ENCODE peak calls at places on chromosomes 13 and 19, in five cellular contexts. V is dorsolateral prefrontal cortex, I is IMR-90, D is choroid plexus epithelial cell, B is mucosa of descending colon. Y is an unnamed sample.

GRCh38 chr19:42155796-42156195 is 23.6 kb upstream of the POU2F2 start:
- DNase-seq in V (no peak), I (no peak), D (no peak), B (no peak), Y (no peak)

GRCh38 chr19:48940902-48941301 is 7.4 kb downstream of the DHDH start:
- DNase-seq in V (no peak), I (no peak), D (no peak), B (no peak), Y (no peak)

GRCh38 chr13:98576963-98577822 is at the start of gene STK24:
- DNase-seq in V (peak; percentile 81), I (peak; percentile 74), D (peak; percentile 85), B (peak; percentile 77), Y (peak; percentile 74)

GRCh38 chr13:41842029-41842428 is 118.9 kb downstream of the VWA8 start:
- DNase-seq in V (no peak), I (peak; percentile 38), D (peak; percentile 82), B (no peak), Y (no peak)

GRCh38 chr19:51751655-51752054 is at the start of gene FPR1:
- DNase-seq in V (no peak), I (no peak), D (peak; percentile 91), B (peak; percentile 13), Y (peak; percentile 88)

GRCh38 chr13:78608705-78609463 is 5.5 kb upstream of the POU4F1 start:
- DNase-seq in V (no peak), I (no peak), D (no peak), B (peak; percentile 19), Y (no peak)

GRCh38 chr13:98839826-98840769 is 87.6 kb upstream of the SLC15A1 start:
- DNase-seq in V (peak; percentile 76), I (peak; percentile 47), D (peak; percentile 74), B (peak; percentile 65), Y (peak; percentile 58)

GRCh38 chr19:14786421-14786851 is 8.1 kb upstream of the ADGRE2 start:
- DNase-seq in V (peak; percentile 52), I (no peak), D (peak; percentile 33), B (no peak), Y (no peak)

GRCh38 chr13:113997845-113998751 is 24.2 kb upstream of the C13orf46 start:
- DNase-seq in V (no peak), I (peak; percentile 79), D (peak; percentile 61), B (peak; percentile 34), Y (peak; percentile 92)

GRCh38 chr19:7932276-7932929 is 6.5 kb upstream of the CTXN1 start:
- DNase-seq in V (no peak), I (no peak), D (no peak), B (no peak), Y (no peak)

GRCh38 chr13:43785166-43785680 is 1.5 kb downstream of the ENOX1 start:
- DNase-seq in V (no peak), I (peak; percentile 2), D (no peak), B (no peak), Y (no peak)

GRCh38 chr19:5686647-5687359 is 3.3 kb upstream of the RPL36 start:
- DNase-seq in V (peak; percentile 92), I (peak; percentile 83), D (peak; percentile 93), B (peak; percentile 100), Y (peak; percentile 90)

GRCh38 chr19:5683177-5683886 is 2.5 kb downstream of the HSD11B1L start:
- DNase-seq in V (no peak), I (no peak), D (no peak), B (no peak), Y (peak; percentile 51)

GRCh38 chr19:5686326-5686646 is 3.8 kb upstream of the RPL36 start:
- DNase-seq in V (no peak), I (no peak), D (no peak), B (no peak), Y (no peak)

GRCh38 chr19:5682293-5682592 is 1.4 kb downstream of the HSD11B1L start:
- DNase-seq in V (no peak), I (no peak), D (no peak), B (no peak), Y (no peak)

DNA sequence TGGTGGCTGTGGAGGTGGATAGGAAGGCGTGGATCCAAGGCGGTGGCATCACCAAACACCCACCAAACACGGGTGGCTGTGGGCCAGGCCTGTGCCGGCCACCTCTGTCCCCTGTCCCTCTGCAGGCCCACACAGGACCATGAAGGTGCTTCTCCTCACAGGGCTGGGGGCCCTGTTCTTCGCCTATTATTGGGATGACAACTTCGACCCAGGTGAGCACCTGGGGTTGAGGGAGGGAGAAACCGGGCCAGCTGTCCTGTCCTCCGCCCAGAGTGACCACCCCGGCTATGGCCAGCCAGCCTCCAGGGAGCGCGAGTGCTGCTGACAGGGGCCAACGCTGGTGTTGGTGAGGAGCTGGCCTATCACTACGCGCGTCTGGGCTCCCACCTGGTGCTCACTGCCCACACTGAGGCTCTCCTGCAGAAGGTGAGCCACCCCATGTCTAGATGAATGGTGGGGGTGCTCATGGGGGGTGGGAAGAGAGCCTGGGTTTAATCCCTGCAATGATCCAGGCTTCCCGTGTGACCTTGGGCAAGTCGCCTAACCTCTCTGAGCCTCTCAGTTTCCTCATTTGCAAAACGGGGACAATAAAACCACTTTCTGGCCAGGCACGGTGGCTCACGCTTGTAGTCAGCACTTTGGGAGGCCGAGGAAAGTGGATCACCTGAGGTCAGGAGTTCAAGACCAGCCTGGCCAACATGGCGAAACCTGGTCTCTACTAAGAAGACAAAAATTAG is 4.0 kb downstream of the HSD11B1L start:
- DNase-seq in V (no peak), I (no peak), D (no peak), B (no peak), Y (no peak)
- H3K4me3 ChIP-seq in V (no peak overlapping the region), I (no peak overlapping the region), D (no peak overlapping the region), B (no peak overlapping the region), Y (no peak overlapping the region)

GRCh38 chr13:33874871-33875270 is 56.9 kb downstream of the RFC3 start:
- DNase-seq in V (no peak), I (no peak), D (no peak), B (no peak), Y (no peak)
- TF ChIP-seq CTCF in V (no peak), I (no peak), D (peak; percentile 29), B (no peak), Y (no peak)

GRCh38 chr19:45403781-45404556 is 900 bp downstream of the PPP1R13L start:
- DNase-seq in V (no peak), I (no peak), D (peak; percentile 54), B (peak; percentile 83), Y (no peak)
- H3K4me3 ChIP-seq in V (peak overlapping the region; percentile 85), I (peak overlapping the region; percentile 89), D (peak overlapping the region; percentile 94), B (peak overlapping the region; percentile 36), Y (peak overlapping the region; percentile 94)

DNA sequence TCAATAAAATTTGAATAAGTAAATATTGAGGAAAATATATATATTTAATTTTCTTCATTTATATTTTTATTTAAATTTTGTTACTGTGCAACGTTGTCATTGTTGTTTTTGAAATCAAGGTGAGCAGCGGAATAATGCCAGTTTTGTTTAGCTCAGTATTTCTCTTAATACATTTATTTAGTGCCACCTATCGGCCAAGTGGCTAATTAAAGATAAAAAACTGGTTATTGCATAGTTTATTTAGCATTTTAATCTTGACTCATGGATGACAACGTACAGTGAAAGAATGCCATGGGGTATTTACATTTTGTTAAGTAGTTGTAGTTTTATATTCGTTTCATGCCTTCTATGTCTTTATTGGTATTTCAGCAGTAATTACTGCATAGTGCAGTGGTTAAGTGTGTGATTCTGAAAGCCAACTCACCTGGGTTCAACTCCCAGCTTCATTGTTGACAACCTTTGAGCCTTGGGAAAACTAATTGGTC is 265.9 kb downstream of the MYO16 start:
- DNase-seq in V (no peak), I (peak; percentile 69), D (peak; percentile 69), B (peak; percentile 36), Y (peak; percentile 71)
- TF ChIP-seq CTCF in V (peak; percentile 68), I (peak; percentile 68), D (peak; percentile 59), B (peak; percentile 10), Y (peak; percentile 46)

Y was measured in fibroblast of mammary gland.